ENCODE peak calls at places on chromosomes 4 and X, in six cellular contexts. X, G, H, E, Z and D are unnamed samples.

GRCh38 chrX:37646254-37646653 is 39.3 kb upstream of the XK start:
- DNase-seq in X (no peak), G (no peak), H (no peak), E (no peak), Z (no peak), D (no peak)

GRCh38 chrX:13646154-13646549 is 6.8 kb upstream of the TCEANC start:
- DNase-seq in X (no peak), G (peak; percentile 55), H (no peak), E (peak; percentile 55), Z (no peak), D (peak; percentile 45)

GRCh38 chr4:157514711-157515110 is 294.2 kb downstream of the GRIA2 start:
- DNase-seq in X (no peak), G (no peak), H (no peak), E (no peak), Z (no peak), D (no peak)

GRCh38 chr4:52425751-52426326 is 233.3 kb downstream of the USP46 start:
- DNase-seq in X (no peak), G (no peak), H (no peak), E (no peak), Z (no peak), D (no peak)

GRCh38 chrX:70313503-70313902 is 23.6 kb downstream of the KIF4A start:
- DNase-seq in X (no peak), G (no peak), H (no peak), E (no peak), Z (no peak), D (no peak)

GRCh38 chrX:152817082-152817744 is 13.3 kb downstream of the CETN2 start:
- DNase-seq in X (no peak), G (peak; percentile 85), H (no peak), E (no peak), Z (no peak), D (no peak)

GRCh38 chr4:153471691-153472080 is 5.5 kb downstream of the TMEM131L start:
- DNase-seq in X (no peak), G (peak; percentile 44), H (peak; percentile 72), E (no peak), Z (no peak), D (no peak)

GRCh38 chr4:26076896-26077295 is 162.9 kb downstream of the SMIM20 start:
- DNase-seq in X (no peak), G (no peak), H (no peak), E (no peak), Z (no peak), D (no peak)

GRCh38 chrX:74492720-74493201 is 71.5 kb downstream of the SLC16A2 start:
- DNase-seq in X (no peak), G (no peak), H (no peak), E (no peak), Z (no peak), D (no peak)

GRCh38 chr4:150348079-150348478 is 233.9 kb upstream of the MAB21L2 start:
- DNase-seq in X (no peak), G (peak; percentile 39), H (no peak), E (no peak), Z (no peak), D (no peak)

GRCh38 chr4:76548704-76549103 is 113.7 kb downstream of the SHROOM3 start:
- DNase-seq in X (no peak), G (no peak), H (no peak), E (no peak), Z (no peak), D (no peak)

GRCh38 chr4:162727232-162727631 is 439.5 kb downstream of the NAF1 start:
- DNase-seq in X (no peak), G (peak; percentile 1), H (no peak), E (no peak), Z (no peak), D (no peak)

GRCh38 chr4:85747871-85748491 is 273.0 kb downstream of the ARHGAP24 start:
- DNase-seq in X (no peak), G (peak; percentile 75), H (peak; percentile 0), E (no peak), Z (no peak), D (peak; percentile 48)

GRCh38 chr4:186132577-186133277 is 28.2 kb downstream of the FAM149A start:
- DNase-seq in X (no peak), G (peak; percentile 46), H (no peak), E (no peak), Z (no peak), D (peak; percentile 23)

GRCh38 chr4:142572076-142572475 is 274.0 kb downstream of the INPP4B start:
- DNase-seq in X (no peak), G (no peak), H (no peak), E (no peak), Z (no peak), D (no peak)

GRCh38 chr4:70772929-70773555 is 51.3 kb downstream of the RUFY3 start:
- DNase-seq in X (no peak), G (no peak), H (no peak), E (no peak), Z (no peak), D (no peak)

GRCh38 chr4:1660948-1661677 is 23.0 kb downstream of the FAM53A start:
- DNase-seq in X (no peak), G (no peak), H (no peak), E (no peak), Z (no peak), D (no peak)

GRCh38 chr4:108941914-108942379 is 179.1 kb upstream of the ETNPPL start:
- DNase-seq in X (no peak), G (no peak), H (no peak), E (no peak), Z (no peak), D (no peak)

GRCh38 chr4:1345905-1346780 is 865 bp upstream of the UVSSA start:
- DNase-seq in X (no peak), G (peak; percentile 59), H (peak; percentile 53), E (peak; percentile 59), Z (no peak), D (peak; percentile 19)

GRCh38 chr4:121679267-121679666 is 17.5 kb downstream of the ANXA5 start:
- DNase-seq in X (no peak), G (no peak), H (no peak), E (no peak), Z (no peak), D (no peak)

GRCh38 chr4:84545093-84545492 is 37.8 kb upstream of the CDS1 start:
- DNase-seq in X (no peak), G (no peak), H (no peak), E (no peak), Z (no peak), D (no peak)

GRCh38 chrX:106952988-106953387 is 32.8 kb downstream of the CLDN2 start:
- DNase-seq in X (no peak), G (no peak), H (no peak), E (no peak), Z (no peak), D (no peak)

GRCh38 chr4:151207186-151207585 is 69.8 kb upstream of the PRSS48 start:
- DNase-seq in X (no peak), G (peak; percentile 24), H (no peak), E (no peak), Z (no peak), D (no peak)

GRCh38 chr4:14924080-14924916 is 78.0 kb upstream of the CPEB2 start:
- DNase-seq in X (no peak), G (no peak), H (peak; percentile 44), E (no peak), Z (no peak), D (no peak)

GRCh38 chrX:66677430-66677829 is 38.6 kb upstream of the EDA2R start:
- DNase-seq in X (no peak), G (no peak), H (no peak), E (no peak), Z (no peak), D (no peak)

GRCh38 chrX:109344666-109345065 is 137.2 kb downstream of the GUCY2F start:
- DNase-seq in X (no peak), G (no peak), H (no peak), E (no peak), Z (no peak), D (no peak)

GRCh38 chrX:153625271-153626024 is 21.6 kb upstream of the DUSP9 start:
- DNase-seq in X (no peak), G (no peak), H (no peak), E (no peak), Z (no peak), D (no peak)

GRCh38 chrX:372856-373640 is 13.7 kb downstream of the PPP2R3B start:
- DNase-seq in X (no peak), G (no peak), H (no peak), E (no peak), Z (no peak), D (no peak)

GRCh38 chr4:169791527-169792156 is 33.9 kb upstream of the HPF1 start:
- DNase-seq in X (no peak), G (peak; percentile 19), H (no peak), E (peak; percentile 22), Z (no peak), D (peak; percentile 50)

GRCh38 chrX:24963823-24964222 is 51.9 kb downstream of the ARX start:
- DNase-seq in X (no peak), G (no peak), H (no peak), E (no peak), Z (no peak), D (no peak)

GRCh38 chr4:112253382-112254000 is 21.9 kb downstream of the AP1AR start:
- DNase-seq in X (no peak), G (no peak), H (no peak), E (no peak), Z (no peak), D (no peak)

GRCh38 chr4:6695660-6696581 is 2.2 kb downstream of the S100P start:
- DNase-seq in X (no peak), G (peak; percentile 73), H (peak; percentile 81), E (no peak), Z (no peak), D (no peak)
- H3K4me1 ChIP-seq in X (peaks cover 86% of the 10 kb centered on the region), G (peaks cover 8% of the 10 kb centered on the region), H (peaks cover 98% of the 10 kb centered on the region), E (no peaks in the 10 kb centered on the region), Z (peaks cover 16% of the 10 kb centered on the region), D (peaks cover 10% of the 10 kb centered on the region)

GRCh38 chr4:65552071-65552470 is 118.2 kb downstream of the EPHA5 start:
- DNase-seq in X (no peak), G (no peak), H (no peak), E (no peak), Z (no peak), D (no peak)
- H3K4me3 ChIP-seq in X (no peak overlapping the region), G (no peak overlapping the region), H (no peak overlapping the region), E (no peak overlapping the region), Z (no peak overlapping the region), D (no peak overlapping the region)

DNA sequence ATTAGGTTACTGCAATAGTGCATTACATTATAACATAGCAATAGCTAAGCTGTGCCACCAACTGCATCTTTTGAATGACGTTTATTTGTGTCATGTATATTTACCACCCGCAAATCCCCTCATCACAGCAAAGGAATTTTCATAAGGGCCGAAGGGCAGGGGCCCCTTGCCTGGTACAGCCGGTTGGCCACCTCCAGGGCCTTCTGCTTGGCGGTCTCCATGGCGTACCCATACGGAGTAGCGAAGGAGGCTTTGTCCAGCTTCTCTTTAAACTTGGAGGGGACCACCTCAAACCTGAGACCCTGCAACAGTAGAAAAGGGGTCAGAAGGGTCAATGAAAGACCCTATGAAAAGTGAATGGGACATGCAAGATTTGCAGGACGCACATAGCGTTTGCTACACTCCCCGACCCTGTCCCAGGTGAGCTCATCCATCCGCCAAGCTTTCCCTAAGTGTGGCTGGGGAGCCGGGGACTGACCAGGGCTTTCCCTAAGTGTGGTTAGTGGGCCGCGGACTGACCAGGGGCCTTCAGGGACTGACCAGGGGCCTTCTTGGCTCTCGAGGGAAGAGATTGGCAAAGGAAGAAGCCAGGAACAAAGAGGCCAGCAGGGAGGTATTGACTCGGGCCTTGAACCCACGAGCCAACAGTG is 10.6 kb downstream of the ASMTL start:
- DNase-seq in X (no peak), G (no peak), H (no peak), E (no peak), Z (no peak), D (peak; percentile 29)
- H3K36me3 ChIP-seq in X (no peaks in the 10 kb centered on the region), G (no peaks in the 10 kb centered on the region), H (peaks cover 10% of the 10 kb centered on the region), E (no peaks in the 10 kb centered on the region), Z (peaks cover 18% of the 10 kb centered on the region), D (no peaks in the 10 kb centered on the region)

GRCh38 chr4:147777456-147778091 is 45.7 kb downstream of the ARHGAP10 start:
- DNase-seq in X (no peak), G (peak; percentile 62), H (no peak), E (no peak), Z (no peak), D (no peak)
- H3K4me1 ChIP-seq in X (no peaks in the 10 kb centered on the region), G (peaks cover 7% of the 10 kb centered on the region), H (peaks cover 11% of the 10 kb centered on the region), E (no peaks in the 10 kb centered on the region), Z (peaks cover 81% of the 10 kb centered on the region), D (peaks cover 43% of the 10 kb centered on the region)